ENCODE peak calls at places on chromosomes 2 and 18, in four cellular contexts. G is ACHN, M is cardiac muscle cell, Y is H9. E is an unnamed sample.

GRCh38 chr2:70214365-70214764 is 23.5 kb upstream of the C2orf42 start:
- DNase-seq in G (no peak), M (no peak), Y (no peak), E (no peak)

GRCh38 chr2:69353360-69353759 is 33.7 kb downstream of the GFPT1 start:
- DNase-seq in G (no peak), M (no peak), Y (no peak), E (no peak)

GRCh38 chr2:88212251-88212790 is 42.2 kb downstream of the THNSL2 start:
- DNase-seq in G (peak), M (peak), Y (peak), E (peak)

GRCh38 chr2:176118606-176119370 is 2.2 kb downstream of the HOXD10 start:
- DNase-seq in G (no peak), M (no peak), Y (peak), E (peak)

GRCh38 chr2:20348542-20348941 is 2.1 kb downstream of the PUM2 start:
- DNase-seq in G (no peak), M (no peak), Y (no peak), E (no peak)

GRCh38 chr2:112001136-112001764 is 53.8 kb upstream of the TMEM87B start:
- DNase-seq in G (no peak), M (peak), Y (no peak), E (no peak)

GRCh38 chr2:46707909-46708308 is 207.7 kb downstream of the MCFD2 start:
- DNase-seq in G (no peak), M (no peak), Y (no peak), E (no peak)

GRCh38 chr2:179886-180285 is 83.9 kb downstream of the SH3YL1 start:
- DNase-seq in G (no peak), M (no peak), Y (no peak), E (no peak)

GRCh38 chr2:112938904-112939303 is 27.9 kb downstream of the IL37 start:
- DNase-seq in G (peak), M (peak), Y (no peak), E (no peak)

GRCh38 chr2:45494275-45494977 is 116.6 kb downstream of the SRBD1 start:
- DNase-seq in G (peak), M (peak), Y (no peak), E (peak)

GRCh38 chr18:37764526-37764925 is 198.9 kb upstream of the CELF4 start:
- DNase-seq in G (no peak), M (no peak), Y (no peak), E (no peak)

GRCh38 chr2:135494917-135495316 is 36.1 kb downstream of the ZRANB3 start:
- DNase-seq in G (no peak), M (no peak), Y (no peak), E (no peak)

GRCh38 chr2:16062471-16063250 is 122.3 kb downstream of the MYCN start:
- DNase-seq in G (no peak), M (no peak), Y (no peak), E (no peak)

GRCh38 chr2:42492691-42493467 is 903 bp downstream of the KCNG3 start:
- DNase-seq in G (peak), M (peak), Y (peak), E (no peak)

GRCh38 chr2:42976400-42976799 is 184.0 kb upstream of the HAAO start:
- DNase-seq in G (no peak), M (no peak), Y (no peak), E (no peak)

GRCh38 chr2:234348081-234348480 is 148.8 kb downstream of the ARL4C start:
- DNase-seq in G (no peak), M (no peak), Y (no peak), E (no peak)

GRCh38 chr2:176088048-176088936 is 4.2 kb upstream of the HOXD13 start:
- DNase-seq in G (peak), M (peak), Y (peak), E (peak)

GRCh38 chr2:164933751-164934189 is 21.6 kb downstream of the SLC38A11 start:
- DNase-seq in G (no peak), M (no peak), Y (no peak), E (no peak)

GRCh38 chr2:188324067-188324466 is 32.4 kb downstream of the GULP1 start:
- DNase-seq in G (no peak), M (no peak), Y (no peak), E (no peak)

GRCh38 chr18:28177828-28178635 is 1.1 kb upstream of the CDH2 start:
- DNase-seq in G (peak), M (peak), Y (peak), E (no peak)

GRCh38 chr2:12700989-12701388 is 15.7 kb upstream of the TRIB2 start:
- DNase-seq in G (no peak), M (peak), Y (no peak), E (no peak)

GRCh38 chr2:240775911-240776310 is 44.1 kb downstream of the KIF1A start:
- DNase-seq in G (no peak), M (no peak), Y (no peak), E (no peak)

GRCh38 chr2:163441603-163442002 is 294.2 kb downstream of the FIGN start:
- DNase-seq in G (no peak), M (no peak), Y (no peak), E (no peak)

E was measured in NCI-H460.